ENCODE peak calls at places on chromosomes 16 and 17, in seven cellular contexts. A is PC-3, W is neural progenitor cell, R is GM23248, V is SK-N-SH, L is hepatocyte, U is HCT116. Z is an unnamed sample.

GRCh38 chr17:40952675-40953074 is 14.1 kb downstream of the KRT39 start:
- DNase-seq in A (peak; percentile 4), W (no peak), R (peak; percentile 95), V (no peak), L (no peak), U (no peak), Z (no peak)

GRCh38 chr17:44920565-44920940 is 5.3 kb upstream of the GFAP start:
- DNase-seq in A (no peak), W (no peak), R (no peak), V (no peak), L (no peak), U (no peak), Z (no peak)

GRCh38 chr16:56477096-56477878 is 25.9 kb downstream of the OGFOD1 start:
- DNase-seq in A (peak; percentile 66), W (no peak), R (peak; percentile 92), V (no peak), L (peak; percentile 17), U (peak; percentile 46), Z (no peak)

GRCh38 chr17:80891096-80892018 is 100.3 kb upstream of the CHMP6 start:
- DNase-seq in A (peak; percentile 94), W (no peak), R (peak; percentile 95), V (no peak), L (peak; percentile 26), U (peak; percentile 96), Z (no peak)

GRCh38 chr16:66030036-66030435 is 336.5 kb upstream of the CDH5 start:
- DNase-seq in A (no peak), W (no peak), R (peak; percentile 49), V (no peak), L (no peak), U (no peak), Z (no peak)

GRCh38 chr17:556431-556995 is 158.1 kb downstream of the VPS53 start:
- DNase-seq in A (no peak), W (peak; percentile 3), R (no peak), V (peak; percentile 27), L (no peak), U (no peak), Z (no peak)

GRCh38 chr16:59210955-59211541 is 476.9 kb upstream of the GOT2 start:
- DNase-seq in A (no peak), W (peak; percentile 81), R (peak; percentile 22), V (no peak), L (peak; percentile 60), U (no peak), Z (no peak)

GRCh38 chr17:53472586-53472985 is 350.1 kb upstream of the KIF2B start:
- DNase-seq in A (peak; percentile 38), W (no peak), R (no peak), V (no peak), L (peak; percentile 14), U (no peak), Z (no peak)

GRCh38 chr17:7705269-7706255 is 560 bp downstream of the EFNB3 start:
- DNase-seq in A (no peak), W (peak; percentile 58), R (no peak), V (peak; percentile 67), L (no peak), U (no peak), Z (no peak)

GRCh38 chr16:24717411-24717810 is 12.0 kb upstream of the TNRC6A start:
- DNase-seq in A (no peak), W (no peak), R (peak; percentile 70), V (no peak), L (peak; percentile 32), U (no peak), Z (no peak)

GRCh38 chr17:66730497-66730923 is 104.4 kb upstream of the CACNG5 start:
- DNase-seq in A (no peak), W (no peak), R (no peak), V (no peak), L (no peak), U (no peak), Z (no peak)

GRCh38 chr16:84513111-84514065 is 8.9 kb upstream of the MEAK7 start:
- DNase-seq in A (no peak), W (no peak), R (peak; percentile 52), V (no peak), L (peak; percentile 44), U (no peak), Z (no peak)

GRCh38 chr17:8481089-8481488 is 45.4 kb downstream of the NDEL1 start:
- DNase-seq in A (no peak), W (no peak), R (no peak), V (no peak), L (no peak), U (no peak), Z (no peak)

GRCh38 chr16:75922250-75922649 is 196.0 kb upstream of the CPHXL start:
- DNase-seq in A (no peak), W (no peak), R (no peak), V (no peak), L (no peak), U (no peak), Z (no peak)

GRCh38 chr17:70736375-70736957 is 567.1 kb downstream of the KCNJ2 start:
- DNase-seq in A (no peak), W (no peak), R (no peak), V (no peak), L (no peak), U (no peak), Z (no peak)

DNA sequence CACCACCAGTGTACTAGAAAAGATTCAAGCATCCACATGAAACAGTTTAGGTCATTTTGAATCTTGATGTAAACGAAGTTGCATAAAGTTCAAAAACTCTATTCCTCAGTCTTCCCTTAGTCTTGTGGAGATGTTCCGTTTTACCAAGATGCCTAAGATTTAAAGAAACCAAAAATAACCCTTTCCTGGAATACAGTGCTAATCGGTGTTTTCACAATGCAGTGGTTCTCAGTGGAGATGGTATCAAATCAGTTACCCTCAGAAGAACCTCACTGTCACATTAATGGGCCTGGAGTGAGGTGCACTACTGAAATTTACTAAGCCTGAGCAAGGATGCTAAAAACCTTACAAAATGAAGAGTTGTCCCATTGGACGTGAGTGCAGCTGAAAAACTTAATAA is 9.1 kb downstream of the PTRH2 start:
- DNase-seq in A (no peak), W (no peak), R (no peak), V (no peak), L (no peak), U (no peak), Z (no peak)
- TF ChIP-seq EZH2phosphoT487 in A (no peak), W (no peak), R (no peak), V (no peak), L (no peak), U (no peak), Z (no peak)

DNA sequence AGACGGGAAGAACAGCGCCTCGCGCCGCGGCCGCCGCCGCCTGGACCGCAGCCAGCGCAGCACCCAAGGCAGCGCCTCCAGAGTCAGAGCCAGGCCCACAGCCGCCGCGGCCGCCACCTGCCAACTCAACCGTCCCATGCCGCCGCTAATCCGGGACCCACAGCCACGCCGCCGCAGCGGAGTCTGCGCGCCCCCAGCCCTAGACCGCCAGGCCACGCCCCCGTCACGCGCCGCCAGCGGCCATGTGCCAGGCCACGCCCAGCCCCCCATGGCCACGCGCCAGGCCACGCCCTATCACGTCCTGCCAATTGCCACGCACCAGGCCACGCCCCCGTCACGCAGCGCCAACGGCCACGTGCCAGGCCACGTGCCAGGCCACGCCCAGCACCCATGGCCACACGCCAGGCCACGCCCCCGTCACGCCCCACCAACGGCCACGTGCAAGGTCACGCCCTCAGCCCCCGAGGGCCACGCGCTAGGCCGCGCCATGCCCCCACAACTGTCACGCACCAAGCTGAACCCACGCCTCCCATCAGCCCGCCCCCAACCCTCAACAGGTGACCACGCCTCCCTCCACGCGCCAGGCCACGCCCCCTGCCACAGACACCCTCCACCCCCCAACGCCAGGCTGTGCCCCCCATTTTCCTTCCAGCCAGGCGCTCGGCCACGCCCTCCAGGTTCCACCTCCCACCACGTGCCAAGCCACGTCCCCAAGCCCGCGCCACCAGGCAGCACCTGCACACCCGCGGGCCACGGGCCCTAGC is at the start of gene PLD6:
- DNase-seq in A (peak; percentile 74), W (no peak), R (peak; percentile 76), V (peak; percentile 96), L (no peak), U (peak; percentile 69), Z (peak; percentile 92)
- H3K27ac ChIP-seq in A (peak within 1 kb of the TSS; percentile 4), W (no peak within 1 kb of the TSS), R (peak within 1 kb of the TSS; percentile 44), V (peak within 1 kb of the TSS; percentile 40), L (no peak within 1 kb of the TSS), U (peak within 1 kb of the TSS; percentile 89), Z (peak within 1 kb of the TSS; percentile 38)

DNA sequence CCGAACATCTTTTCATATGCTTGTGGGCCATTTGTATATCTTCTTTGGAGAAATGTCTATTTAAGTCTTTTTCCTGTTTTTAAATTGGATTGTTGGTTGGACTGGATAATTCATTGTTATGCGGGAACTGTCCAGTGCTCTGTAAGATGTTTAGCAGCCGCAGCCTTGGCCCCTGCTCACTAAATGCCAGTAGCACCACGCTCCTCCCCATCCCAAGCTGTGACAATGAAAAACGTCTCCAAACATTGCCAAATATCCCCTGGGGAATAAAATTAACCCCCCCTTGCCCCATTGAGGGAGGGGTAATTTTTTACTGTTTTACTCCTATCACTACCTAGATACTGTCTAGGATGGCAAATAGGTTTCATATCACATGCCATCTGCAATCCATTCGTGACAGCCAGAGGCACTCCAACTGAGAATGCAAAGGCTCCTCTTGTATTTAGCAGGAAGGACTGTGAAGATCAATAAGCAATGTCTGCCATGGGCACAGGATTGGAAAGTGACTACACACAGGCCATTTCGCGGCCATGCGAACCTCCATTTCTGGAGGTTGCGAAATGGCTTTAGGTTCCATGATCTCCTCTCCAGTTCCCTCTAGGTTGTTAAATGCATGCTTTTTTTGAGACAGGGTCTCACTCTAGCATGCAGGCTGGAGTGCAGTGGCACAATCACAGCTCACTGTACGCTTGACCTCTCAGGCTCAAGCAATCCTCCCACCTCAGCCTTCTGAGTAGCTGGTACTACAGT is 9.3 kb downstream of the PLXDC1 start:
- DNase-seq in A (no peak), W (no peak), R (no peak), V (no peak), L (no peak), U (no peak), Z (no peak)
- TF ChIP-seq EZH2phosphoT487 in A (no peak), W (no peak), R (no peak), V (no peak), L (no peak), U (no peak), Z (no peak)

GRCh38 chr17:64334851-64335250 is 55.8 kb downstream of the PECAM1 start:
- DNase-seq in A (no peak), W (no peak), R (no peak), V (no peak), L (no peak), U (no peak), Z (no peak)

GRCh38 chr17:64331366-64331765 is 59.3 kb downstream of the PECAM1 start:
- DNase-seq in A (no peak), W (no peak), R (no peak), V (no peak), L (no peak), U (no peak), Z (no peak)

GRCh38 chr17:64329571-64329970 is 61.1 kb downstream of the PECAM1 start:
- DNase-seq in A (peak; percentile 97), W (no peak), R (no peak), V (no peak), L (no peak), U (no peak), Z (no peak)

GRCh38 chr17:64332502-64332901 is 58.2 kb downstream of the PECAM1 start:
- DNase-seq in A (peak; percentile 82), W (no peak), R (no peak), V (no peak), L (no peak), U (no peak), Z (no peak)

DNA sequence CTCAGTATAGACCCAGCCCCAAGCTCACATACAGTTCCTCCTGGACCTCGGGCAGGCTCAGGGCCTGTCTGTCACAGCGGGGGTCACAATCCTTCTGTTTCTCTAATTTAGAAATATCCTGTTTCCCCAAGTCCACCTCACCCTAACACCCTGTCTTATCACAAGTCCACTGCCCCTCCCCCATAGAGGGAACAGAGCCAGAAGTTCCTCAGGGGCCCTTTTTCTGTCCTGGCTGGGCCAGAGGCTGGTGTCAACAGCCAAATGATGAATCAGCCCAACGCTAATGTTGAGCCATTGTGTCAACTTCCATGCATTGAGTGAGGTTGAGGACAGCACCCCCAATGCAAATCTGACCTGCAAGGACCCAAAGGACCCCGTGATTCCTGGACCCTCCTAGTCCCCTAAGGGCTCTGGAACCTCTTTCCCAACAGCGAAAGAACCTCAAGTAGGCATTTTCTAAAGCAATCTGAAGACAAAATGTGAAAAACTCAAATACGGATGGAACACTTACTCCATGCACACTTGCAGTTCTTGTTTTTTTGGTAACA is 58.6 kb downstream of the PECAM1 start:
- DNase-seq in A (peak; percentile 97), W (no peak), R (peak; percentile 43), V (no peak), L (no peak), U (no peak), Z (no peak)
- H3K27ac ChIP-seq in A (peak overlapping the region; percentile 97), W (no peak overlapping the region), R (no peak overlapping the region), V (no peak overlapping the region), L (no peak overlapping the region), U (no peak overlapping the region), Z (no peak overlapping the region)